ENCODE peak calls at places on chromosomes 5 and 9, in six cellular contexts. L, A, Z, H, N and E are unnamed samples.

GRCh38 chr5:143600396-143601075 is 197.1 kb upstream of the NR3C1 start:
- DNase-seq in L (no peak), A (peak; percentile 30), Z (no peak), H (no peak), N (no peak), E (no peak)

GRCh38 chr9:95305770-95306492 is 11.6 kb downstream of the FANCC start:
- DNase-seq in L (no peak), A (peak; percentile 14), Z (no peak), H (no peak), N (no peak), E (no peak)

GRCh38 chr5:123512631-123513461 is 869 bp downstream of the CSNK1G3 start:
- DNase-seq in L (no peak), A (no peak), Z (peak; percentile 25), H (no peak), N (peak; percentile 47), E (no peak)

GRCh38 chr9:9950813-9951212 is 662.0 kb downstream of the PTPRD start:
- DNase-seq in L (no peak), A (no peak), Z (peak; percentile 41), H (no peak), N (no peak), E (peak; percentile 37)

GRCh38 chr9:133534346-133535284 is at the start of gene ADAMTSL2:
- DNase-seq in L (no peak), A (peak; percentile 40), Z (no peak), H (peak; percentile 42), N (peak; percentile 90), E (no peak)

GRCh38 chr9:35798658-35799366 is 7.4 kb downstream of the NPR2 start:
- DNase-seq in L (no peak), A (peak; percentile 59), Z (peak; percentile 31), H (no peak), N (no peak), E (no peak)

GRCh38 chr9:131585375-131585774 is 40.1 kb downstream of the PRRT1B start:
- DNase-seq in L (no peak), A (no peak), Z (no peak), H (no peak), N (no peak), E (no peak)

GRCh38 chr9:129597355-129598088 is 23.4 kb downstream of the C9orf50 start:
- DNase-seq in L (no peak), A (peak; percentile 63), Z (no peak), H (no peak), N (peak; percentile 81), E (no peak)

GRCh38 chr5:151223447-151224264 is at the start of gene CCDC69:
- DNase-seq in L (no peak), A (peak; percentile 54), Z (peak; percentile 56), H (no peak), N (peak; percentile 86), E (no peak)

GRCh38 chr9:37371565-37372464 is 50.7 kb upstream of the GRHPR start:
- DNase-seq in L (no peak), A (no peak), Z (peak; percentile 67), H (no peak), N (no peak), E (peak; percentile 11)

GRCh38 chr5:92810036-92810435 is 771.0 kb downstream of the NR2F1-AS1 start:
- DNase-seq in L (no peak), A (no peak), Z (no peak), H (no peak), N (no peak), E (no peak)

GRCh38 chr5:56588636-56589485 is 226.5 kb upstream of the MAP3K1 start:
- DNase-seq in L (no peak), A (no peak), Z (no peak), H (no peak), N (peak; percentile 86), E (no peak)

GRCh38 chr9:131709741-131710499 is 30.0 kb downstream of the RAPGEF1 start:
- DNase-seq in L (no peak), A (no peak), Z (peak; percentile 18), H (no peak), N (no peak), E (no peak)

GRCh38 chr9:33187519-33188218 is 20.5 kb upstream of the B4GALT1 start:
- DNase-seq in L (no peak), A (peak; percentile 55), Z (no peak), H (peak; percentile 26), N (peak; percentile 85), E (no peak)

GRCh38 chr9:93089024-93089423 is 7.0 kb upstream of the CARD19 start:
- DNase-seq in L (no peak), A (no peak), Z (no peak), H (no peak), N (no peak), E (no peak)

GRCh38 chr5:4212071-4212739 is 616.6 kb downstream of the IRX1 start:
- DNase-seq in L (no peak), A (no peak), Z (no peak), H (no peak), N (no peak), E (no peak)

GRCh38 chr9:71980266-71981018 is 69.0 kb downstream of the C9orf85 start:
- DNase-seq in L (no peak), A (no peak), Z (no peak), H (no peak), N (peak; percentile 40), E (no peak)

GRCh38 chr5:68339921-68340321 is 124.4 kb downstream of the PIK3R1 start:
- DNase-seq in L (no peak), A (no peak), Z (peak; percentile 44), H (no peak), N (no peak), E (no peak)

GRCh38 chr9:107735821-107736220 is 246.3 kb upstream of the KLF4 start:
- DNase-seq in L (no peak), A (no peak), Z (no peak), H (no peak), N (no peak), E (no peak)

GRCh38 chr5:110872200-110872599 is 133.4 kb downstream of the SLC25A46 start:
- DNase-seq in L (no peak), A (no peak), Z (no peak), H (no peak), N (no peak), E (no peak)

GRCh38 chr5:135030123-135030517 is 3.9 kb downstream of the PITX1 start:
- DNase-seq in L (no peak), A (no peak), Z (no peak), H (no peak), N (no peak), E (no peak)

GRCh38 chr5:146541956-146542849 is 26.2 kb upstream of the GPR151 start:
- DNase-seq in L (no peak), A (peak; percentile 27), Z (peak; percentile 65), H (peak; percentile 33), N (peak; percentile 57), E (no peak)

GRCh38 chr5:124605516-124605915 is 140.9 kb downstream of the ZNF608 start:
- DNase-seq in L (no peak), A (no peak), Z (no peak), H (no peak), N (peak; percentile 67), E (no peak)

GRCh38 chr5:169631360-169631759 is 5.7 kb upstream of the DOCK2 start:
- DNase-seq in L (no peak), A (peak; percentile 82), Z (no peak), H (no peak), N (no peak), E (no peak)

GRCh38 chr5:181233436-181234115 is 10.1 kb downstream of the RACK1 start:
- DNase-seq in L (no peak), A (no peak), Z (no peak), H (no peak), N (no peak), E (no peak)